ENCODE peak calls at places on chromosomes 3 and 15, in nine cellular contexts. One of them, this sample, is unnamed.

GRCh38 chr3:187979543-187979942 is 174.4 kb upstream of the LPP start:
- DNase-seq in fibroblast of the aortic adventitia: no peak
- DNase-seq in IMR-90: no peak
- DNase-seq in sigmoid colon: no peak
- DNase-seq in stimulated activated CD4-positive, alpha-beta T cell treated with anti-CD3 and anti-CD28 coated beads, Interleukin-2, amount 100 ng/mL, for 24 hours: no peak
- DNase-seq in psoas muscle: no peak
- DNase-seq in ACHN: no peak
- DNase-seq in pancreas: no peak
- DNase-seq in T-helper 1 cell: peak
- DNase-seq in this sample: no peak

GRCh38 chr15:67716171-67716570 is 109.1 kb upstream of the SKOR1 start:
- DNase-seq in fibroblast of the aortic adventitia: no peak
- DNase-seq in stimulated activated CD4-positive, alpha-beta T cell treated with anti-CD3 and anti-CD28 coated beads, Interleukin-2, amount 100 ng/mL, for 24 hours: no peak
- DNase-seq in psoas muscle: no peak
- DNase-seq in ACHN: no peak
- DNase-seq in sigmoid colon: no peak
- DNase-seq in pancreas: no peak
- DNase-seq in T-helper 1 cell: no peak
- DNase-seq in IMR-90: no peak
- DNase-seq in this sample: no peak

GRCh38 chr3:98039322-98040024 is 4.4 kb upstream of the GABRR3 start:
- DNase-seq in fibroblast of the aortic adventitia: peak
- DNase-seq in sigmoid colon: no peak
- DNase-seq in stimulated activated CD4-positive, alpha-beta T cell treated with anti-CD3 and anti-CD28 coated beads, Interleukin-2, amount 100 ng/mL, for 24 hours: peak
- DNase-seq in ACHN: peak
- DNase-seq in pancreas: peak
- DNase-seq in IMR-90: peak
- DNase-seq in psoas muscle: peak
- DNase-seq in T-helper 1 cell: peak
- DNase-seq in this sample: peak

GRCh38 chr15:71748327-71748726 is 62.0 kb upstream of the NR2E3 start:
- DNase-seq in IMR-90: peak
- DNase-seq in T-helper 1 cell: no peak
- DNase-seq in ACHN: peak
- DNase-seq in psoas muscle: no peak
- DNase-seq in sigmoid colon: no peak
- DNase-seq in pancreas: no peak
- DNase-seq in stimulated activated CD4-positive, alpha-beta T cell treated with anti-CD3 and anti-CD28 coated beads, Interleukin-2, amount 100 ng/mL, for 24 hours: no peak
- DNase-seq in fibroblast of the aortic adventitia: no peak
- DNase-seq in this sample: peak

GRCh38 chr3:146896711-146897110 is 291.6 kb upstream of the PLSCR5 start:
- DNase-seq in fibroblast of the aortic adventitia: no peak
- DNase-seq in IMR-90: no peak
- DNase-seq in sigmoid colon: no peak
- DNase-seq in T-helper 1 cell: no peak
- DNase-seq in stimulated activated CD4-positive, alpha-beta T cell treated with anti-CD3 and anti-CD28 coated beads, Interleukin-2, amount 100 ng/mL, for 24 hours: no peak
- DNase-seq in psoas muscle: no peak
- DNase-seq in ACHN: no peak
- DNase-seq in pancreas: no peak
- DNase-seq in this sample: no peak

GRCh38 chr3:124053871-124054270 is 61.9 kb upstream of the ROPN1 start:
- DNase-seq in sigmoid colon: no peak
- DNase-seq in stimulated activated CD4-positive, alpha-beta T cell treated with anti-CD3 and anti-CD28 coated beads, Interleukin-2, amount 100 ng/mL, for 24 hours: no peak
- DNase-seq in fibroblast of the aortic adventitia: no peak
- DNase-seq in pancreas: no peak
- DNase-seq in psoas muscle: no peak
- DNase-seq in ACHN: no peak
- DNase-seq in T-helper 1 cell: no peak
- DNase-seq in IMR-90: no peak
- DNase-seq in this sample: no peak

GRCh38 chr15:89958107-89958805 is 42.9 kb upstream of the ZNF710 start:
- DNase-seq in pancreas: peak
- DNase-seq in ACHN: no peak
- DNase-seq in sigmoid colon: no peak
- DNase-seq in fibroblast of the aortic adventitia: no peak
- DNase-seq in psoas muscle: no peak
- DNase-seq in T-helper 1 cell: no peak
- DNase-seq in stimulated activated CD4-positive, alpha-beta T cell treated with anti-CD3 and anti-CD28 coated beads, Interleukin-2, amount 100 ng/mL, for 24 hours: no peak
- DNase-seq in IMR-90: no peak
- DNase-seq in this sample: peak

GRCh38 chr3:23809294-23809693 is 3.5 kb downstream of the UBE2E1 start:
- DNase-seq in pancreas: no peak
- DNase-seq in IMR-90: no peak
- DNase-seq in ACHN: no peak
- DNase-seq in sigmoid colon: no peak
- DNase-seq in fibroblast of the aortic adventitia: no peak
- DNase-seq in stimulated activated CD4-positive, alpha-beta T cell treated with anti-CD3 and anti-CD28 coated beads, Interleukin-2, amount 100 ng/mL, for 24 hours: no peak
- DNase-seq in T-helper 1 cell: no peak
- DNase-seq in psoas muscle: no peak
- DNase-seq in this sample: no peak

GRCh38 chr3:123143669-123144411 is 57.9 kb upstream of the SEC22A start:
- DNase-seq in fibroblast of the aortic adventitia: no peak
- DNase-seq in T-helper 1 cell: no peak
- DNase-seq in sigmoid colon: no peak
- DNase-seq in IMR-90: peak
- DNase-seq in pancreas: peak
- DNase-seq in stimulated activated CD4-positive, alpha-beta T cell treated with anti-CD3 and anti-CD28 coated beads, Interleukin-2, amount 100 ng/mL, for 24 hours: no peak
- DNase-seq in psoas muscle: no peak
- DNase-seq in ACHN: peak
- DNase-seq in this sample: no peak

GRCh38 chr3:11221818-11222217 is 50.4 kb upstream of the ATG7 start:
- DNase-seq in IMR-90: no peak
- DNase-seq in pancreas: no peak
- DNase-seq in fibroblast of the aortic adventitia: no peak
- DNase-seq in ACHN: no peak
- DNase-seq in psoas muscle: no peak
- DNase-seq in stimulated activated CD4-positive, alpha-beta T cell treated with anti-CD3 and anti-CD28 coated beads, Interleukin-2, amount 100 ng/mL, for 24 hours: no peak
- DNase-seq in T-helper 1 cell: no peak
- DNase-seq in sigmoid colon: no peak
- DNase-seq in this sample: no peak

GRCh38 chr3:39712413-39713048 is 96.9 kb upstream of the MYRIP start:
- DNase-seq in IMR-90: no peak
- DNase-seq in fibroblast of the aortic adventitia: no peak
- DNase-seq in sigmoid colon: no peak
- DNase-seq in T-helper 1 cell: no peak
- DNase-seq in psoas muscle: no peak
- DNase-seq in stimulated activated CD4-positive, alpha-beta T cell treated with anti-CD3 and anti-CD28 coated beads, Interleukin-2, amount 100 ng/mL, for 24 hours: no peak
- DNase-seq in pancreas: no peak
- DNase-seq in ACHN: no peak
- DNase-seq in this sample: no peak

GRCh38 chr3:99829844-99830243 is 12.2 kb downstream of the CMSS1 start:
- DNase-seq in psoas muscle: no peak
- DNase-seq in IMR-90: no peak
- DNase-seq in fibroblast of the aortic adventitia: no peak
- DNase-seq in T-helper 1 cell: no peak
- DNase-seq in sigmoid colon: no peak
- DNase-seq in stimulated activated CD4-positive, alpha-beta T cell treated with anti-CD3 and anti-CD28 coated beads, Interleukin-2, amount 100 ng/mL, for 24 hours: no peak
- DNase-seq in pancreas: no peak
- DNase-seq in ACHN: no peak
- DNase-seq in this sample: no peak

GRCh38 chr15:82093774-82094211 is 48.0 kb upstream of the MEX3B start:
- DNase-seq in psoas muscle: no peak
- DNase-seq in fibroblast of the aortic adventitia: peak
- DNase-seq in IMR-90: peak
- DNase-seq in sigmoid colon: no peak
- DNase-seq in ACHN: peak
- DNase-seq in stimulated activated CD4-positive, alpha-beta T cell treated with anti-CD3 and anti-CD28 coated beads, Interleukin-2, amount 100 ng/mL, for 24 hours: no peak
- DNase-seq in T-helper 1 cell: no peak
- DNase-seq in pancreas: no peak
- DNase-seq in this sample: peak

GRCh38 chr3:129320825-129321487 is 42.3 kb downstream of the HMCES start:
- DNase-seq in ACHN: no peak
- DNase-seq in pancreas: no peak
- DNase-seq in sigmoid colon: peak
- DNase-seq in T-helper 1 cell: no peak
- DNase-seq in stimulated activated CD4-positive, alpha-beta T cell treated with anti-CD3 and anti-CD28 coated beads, Interleukin-2, amount 100 ng/mL, for 24 hours: no peak
- DNase-seq in fibroblast of the aortic adventitia: no peak
- DNase-seq in psoas muscle: no peak
- DNase-seq in IMR-90: no peak
- DNase-seq in this sample: no peak

GRCh38 chr3:12518266-12519028 is 26.9 kb downstream of the MKRN2OS start:
- DNase-seq in IMR-90: no peak
- DNase-seq in T-helper 1 cell: no peak
- DNase-seq in sigmoid colon: no peak
- DNase-seq in fibroblast of the aortic adventitia: no peak
- DNase-seq in ACHN: no peak
- DNase-seq in stimulated activated CD4-positive, alpha-beta T cell treated with anti-CD3 and anti-CD28 coated beads, Interleukin-2, amount 100 ng/mL, for 24 hours: no peak
- DNase-seq in psoas muscle: no peak
- DNase-seq in pancreas: no peak
- DNase-seq in this sample: no peak

GRCh38 chr3:57604971-57605370 is 7.8 kb upstream of the ARF4 start:
- DNase-seq in stimulated activated CD4-positive, alpha-beta T cell treated with anti-CD3 and anti-CD28 coated beads, Interleukin-2, amount 100 ng/mL, for 24 hours: no peak
- DNase-seq in pancreas: no peak
- DNase-seq in IMR-90: no peak
- DNase-seq in fibroblast of the aortic adventitia: no peak
- DNase-seq in sigmoid colon: no peak
- DNase-seq in ACHN: no peak
- DNase-seq in psoas muscle: no peak
- DNase-seq in T-helper 1 cell: no peak
- DNase-seq in this sample: no peak

GRCh38 chr15:32851619-32852416 is 134.0 kb downstream of the GREM1 start:
- DNase-seq in sigmoid colon: no peak
- DNase-seq in psoas muscle: no peak
- DNase-seq in stimulated activated CD4-positive, alpha-beta T cell treated with anti-CD3 and anti-CD28 coated beads, Interleukin-2, amount 100 ng/mL, for 24 hours: no peak
- DNase-seq in ACHN: no peak
- DNase-seq in pancreas: no peak
- DNase-seq in fibroblast of the aortic adventitia: peak
- DNase-seq in T-helper 1 cell: no peak
- DNase-seq in IMR-90: peak
- DNase-seq in this sample: no peak

GRCh38 chr3:62159693-62160092 is 213.7 kb downstream of the FEZF2 start:
- DNase-seq in IMR-90: peak
- DNase-seq in psoas muscle: peak
- DNase-seq in fibroblast of the aortic adventitia: peak
- DNase-seq in T-helper 1 cell: no peak
- DNase-seq in ACHN: no peak
- DNase-seq in sigmoid colon: peak
- DNase-seq in pancreas: peak
- DNase-seq in stimulated activated CD4-positive, alpha-beta T cell treated with anti-CD3 and anti-CD28 coated beads, Interleukin-2, amount 100 ng/mL, for 24 hours: no peak
- DNase-seq in this sample: no peak

GRCh38 chr3:55434789-55435188 is 52.3 kb downstream of the WNT5A start:
- DNase-seq in T-helper 1 cell: no peak
- DNase-seq in ACHN: peak
- DNase-seq in sigmoid colon: no peak
- DNase-seq in IMR-90: peak
- DNase-seq in pancreas: no peak
- DNase-seq in psoas muscle: no peak
- DNase-seq in stimulated activated CD4-positive, alpha-beta T cell treated with anti-CD3 and anti-CD28 coated beads, Interleukin-2, amount 100 ng/mL, for 24 hours: peak
- DNase-seq in fibroblast of the aortic adventitia: peak
- DNase-seq in this sample: no peak

GRCh38 chr3:31409389-31409788 is 123.3 kb upstream of the STT3B start:
- DNase-seq in stimulated activated CD4-positive, alpha-beta T cell treated with anti-CD3 and anti-CD28 coated beads, Interleukin-2, amount 100 ng/mL, for 24 hours: no peak
- DNase-seq in IMR-90: no peak
- DNase-seq in psoas muscle: no peak
- DNase-seq in ACHN: no peak
- DNase-seq in T-helper 1 cell: no peak
- DNase-seq in sigmoid colon: no peak
- DNase-seq in fibroblast of the aortic adventitia: no peak
- DNase-seq in pancreas: no peak
- DNase-seq in this sample: no peak

GRCh38 chr15:62125763-62126162 is 39.3 kb downstream of the C2CD4B start:
- DNase-seq in fibroblast of the aortic adventitia: peak
- DNase-seq in T-helper 1 cell: no peak
- DNase-seq in psoas muscle: no peak
- DNase-seq in pancreas: peak
- DNase-seq in ACHN: peak
- DNase-seq in stimulated activated CD4-positive, alpha-beta T cell treated with anti-CD3 and anti-CD28 coated beads, Interleukin-2, amount 100 ng/mL, for 24 hours: no peak
- DNase-seq in sigmoid colon: no peak
- DNase-seq in IMR-90: peak
- DNase-seq in this sample: peak

GRCh38 chr3:197942956-197943556 is 6.9 kb upstream of the RPL35A start:
- DNase-seq in pancreas: no peak
- DNase-seq in stimulated activated CD4-positive, alpha-beta T cell treated with anti-CD3 and anti-CD28 coated beads, Interleukin-2, amount 100 ng/mL, for 24 hours: no peak
- DNase-seq in IMR-90: peak
- DNase-seq in sigmoid colon: no peak
- DNase-seq in ACHN: peak
- DNase-seq in T-helper 1 cell: no peak
- DNase-seq in psoas muscle: no peak
- DNase-seq in fibroblast of the aortic adventitia: peak
- DNase-seq in this sample: no peak

This sample was measured in LoVo.